ENCODE peak calls at places on chromosome 10, in eight cellular contexts. A is GM23338; P is osteoblast; E is GM23248; S is CD4-positive, CD25-positive, alpha-beta regulatory T cell; Z is HCT116; J is colonic mucosa; M is mesenchymal stem cell. U is an unnamed sample. For H3K36me3 and H3K27me3, the result is how much of the 10 kb centered on the place peaks cover.

GRCh38 chr10:44520651-44521050 is 135.8 kb upstream of the CXCL12 start:
- DNase-seq in E (peak), Z (no peak), J (no peak), A (no peak), S (no peak), M (no peak), P (no peak), U (no peak)

GRCh38 chr10:133143546-133143945 is 16.5 kb upstream of the KNDC1 start:
- DNase-seq in P (no peak), J (no peak), E (no peak), Z (no peak), S (no peak), M (no peak), A (no peak), U (no peak)

GRCh38 chr10:48671914-48672595 is 12.6 kb upstream of the WDFY4 start:
- DNase-seq in S (no peak), P (no peak), J (no peak), Z (no peak), M (no peak), E (no peak), A (no peak), U (no peak)

GRCh38 chr10:28561531-28561930 is 28.6 kb downstream of the WAC start:
- DNase-seq in A (peak), S (no peak), Z (no peak), J (no peak), P (no peak), M (no peak), E (no peak), U (peak)

GRCh38 chr10:15427836-15428414 is 56.8 kb upstream of the FAM171A1 start:
- DNase-seq in M (peak), S (no peak), P (peak), J (no peak), Z (peak), A (peak), E (peak), U (peak)

GRCh38 chr10:79113827-79114226 is 45.1 kb downstream of the ZMIZ1 start:
- DNase-seq in J (no peak), P (peak), S (no peak), M (no peak), E (peak), Z (no peak), A (peak), U (peak)

GRCh38 chr10:68153473-68154210 is 44.4 kb downstream of the MYPN start:
- DNase-seq in M (peak), P (peak), Z (peak), J (peak), E (peak), A (peak), S (no peak), U (peak)

GRCh38 chr10:4243651-4244050 is 458.6 kb upstream of the KLF6 start:
- DNase-seq in E (peak), A (no peak), M (peak), J (no peak), Z (peak), S (no peak), P (no peak), U (no peak)

GRCh38 chr10:12995425-12995861 is 6.1 kb downstream of the CCDC3 start:
- DNase-seq in M (no peak), P (peak), A (no peak), S (no peak), Z (no peak), E (no peak), J (no peak), U (no peak)

GRCh38 chr10:129845081-129845823 is 118.8 kb downstream of the EBF3 start:
- DNase-seq in M (no peak), A (no peak), S (no peak), E (no peak), Z (no peak), P (peak), J (no peak), U (no peak)

GRCh38 chr10:83432296-83433045 is 706.8 kb upstream of the GHITM start:
- DNase-seq in A (no peak), M (peak), Z (no peak), S (no peak), E (no peak), J (no peak), P (no peak), U (no peak)

GRCh38 chr10:54854843-54855242 is 53.8 kb upstream of the PCDH15 start:
- DNase-seq in P (no peak), J (no peak), Z (no peak), M (no peak), S (no peak), E (no peak), A (no peak), U (no peak)

GRCh38 chr10:122659651-122660050 is 40.0 kb downstream of the C10orf120 start:
- DNase-seq in E (no peak), M (no peak), S (no peak), Z (no peak), J (no peak), A (no peak), P (no peak), U (no peak)

GRCh38 chr10:48468130-48468790 is 136.6 kb downstream of the ARHGAP22 start:
- DNase-seq in P (no peak), E (no peak), J (peak), M (no peak), S (no peak), Z (no peak), A (no peak), U (peak)

GRCh38 chr10:66919248-66919647 is 6.6 kb upstream of the LRRTM3 start:
- DNase-seq in E (no peak), P (no peak), Z (no peak), M (no peak), A (no peak), S (no peak), J (no peak), U (no peak)

GRCh38 chr10:7445474-7446135 is 34.8 kb upstream of the SFMBT2 start:
- DNase-seq in M (no peak), Z (no peak), P (no peak), J (no peak), E (no peak), A (no peak), S (no peak), U (no peak)

GRCh38 chr10:82313401-82313800 is 438.4 kb downstream of the NRG3 start:
- DNase-seq in E (no peak), Z (no peak), S (no peak), P (no peak), J (no peak), A (no peak), M (no peak), U (no peak)

GRCh38 chr10:86402283-86402931 is 35.8 kb upstream of the GRID1 start:
- DNase-seq in P (peak), A (peak), M (peak), S (no peak), Z (no peak), J (no peak), E (peak), U (peak)

GRCh38 chr10:13788701-13789447 is 202.1 kb downstream of the PRPF18 start:
- DNase-seq in P (peak), S (no peak), J (no peak), M (peak), E (peak), A (no peak), Z (no peak), U (no peak)

GRCh38 chr10:110764378-110764777 is 107.3 kb upstream of the PDCD4 start:
- DNase-seq in Z (no peak), A (no peak), S (no peak), E (peak), J (no peak), M (no peak), P (no peak), U (no peak)

GRCh38 chr10:17669185-17669872 is 25.4 kb downstream of the STAM start:
- DNase-seq in Z (no peak), S (peak), P (no peak), J (no peak), M (no peak), E (no peak), A (no peak), U (no peak)

GRCh38 chr10:29545122-29545521 is 89.6 kb downstream of the SVIL start:
- DNase-seq in P (no peak), Z (no peak), E (no peak), J (no peak), A (no peak), M (no peak), S (no peak), U (no peak)

GRCh38 chr10:60654813-60655464 is 123.3 kb upstream of the CDK1 start:
- DNase-seq in M (peak), J (no peak), E (peak), P (no peak), Z (peak), S (no peak), A (no peak), U (no peak)

GRCh38 chr10:29856295-29856694 is 203.1 kb downstream of the JCAD start:
- DNase-seq in S (no peak), P (no peak), Z (no peak), A (no peak), M (no peak), J (no peak), E (no peak), U (no peak)

GRCh38 chr10:32315426-32315825 is 31.5 kb downstream of the EPC1 start:
- DNase-seq in J (no peak), S (no peak), Z (no peak), M (no peak), A (no peak), E (peak), P (no peak), U (no peak)

GRCh38 chr10:90944759-90945158 is 23.9 kb upstream of the ANKRD1 start:
- DNase-seq in M (no peak), A (no peak), J (no peak), Z (no peak), P (no peak), S (no peak), E (no peak), U (no peak)

GRCh38 chr10:130432850-130433249 is 296.7 kb downstream of the GLRX3 start:
- DNase-seq in A (no peak), P (no peak), M (no peak), S (no peak), Z (no peak), J (no peak), E (no peak), U (no peak)

GRCh38 chr10:22183771-22184466 is 33.9 kb downstream of the EBLN1 start:
- DNase-seq in Z (no peak), S (no peak), P (no peak), A (peak), J (no peak), M (peak), E (peak), U (no peak)

GRCh38 chr10:5514226-5514881 is 10.4 kb upstream of the CALML3 start:
- DNase-seq in S (no peak), A (no peak), E (no peak), Z (no peak), P (peak), J (no peak), M (no peak), U (peak)

GRCh38 chr10:87559392-87559791 is 54.7 kb downstream of the MINPP1 start:
- DNase-seq in M (no peak), E (no peak), Z (no peak), A (peak), J (no peak), P (no peak), S (no peak), U (no peak)

GRCh38 chr10:70940834-70941568 is 52.6 kb upstream of the PCBD1 start:
- DNase-seq in Z (no peak), M (peak), A (no peak), J (no peak), P (no peak), E (peak), S (no peak), U (no peak)

DNA sequence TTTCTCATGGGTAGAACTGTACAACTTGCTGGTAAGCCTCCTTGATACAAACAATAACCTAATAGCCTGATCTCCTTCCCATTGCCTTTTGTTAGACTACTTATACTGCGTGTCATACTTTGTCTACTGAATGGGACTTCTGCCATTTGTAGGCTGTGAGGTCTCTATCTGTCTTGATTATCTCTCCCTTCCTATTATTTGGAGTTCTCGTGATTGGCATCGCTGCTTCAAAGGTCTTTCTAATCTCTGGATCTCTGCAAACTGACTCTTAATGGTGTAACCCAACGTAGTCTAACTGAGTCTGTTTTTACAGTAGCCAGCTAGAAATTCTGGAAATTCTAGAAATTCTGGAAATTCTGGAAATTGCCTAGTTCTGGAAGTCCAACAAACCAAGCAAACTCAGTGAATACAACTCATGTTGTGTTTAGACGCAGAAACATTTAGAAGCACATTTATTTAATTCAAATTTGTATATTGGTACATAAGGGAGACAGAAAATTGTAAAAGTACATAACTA is 29.8 kb downstream of the PHYHIPL start:
- DNase-seq in Z (no peak), P (no peak), S (no peak), A (no peak), J (no peak), E (no peak), M (no peak), U (no peak)
- H3K4me3 ChIP-seq in Z (no peak), P (no peak), S (no peak), A (no peak), J (no peak), E (no peak), M (no peak), U (no peak)

GRCh38 chr10:117005454-117006055 is 568 bp upstream of the SHTN1 start:
- DNase-seq in E (peak), J (peak), Z (peak), P (peak), M (peak), A (peak), S (no peak), U (peak)
- H3K36me3 ChIP-seq in E (under half), J (under half), Z (under half), P (under half), M (under half), A (under half), S (under half), U (under half)

GRCh38 chr10:49690673-49691356 is 11.4 kb downstream of the C10orf53 start:
- DNase-seq in E (peak), S (no peak), Z (no peak), A (peak), P (no peak), J (no peak), M (no peak), U (no peak)
- H3K27me3 ChIP-seq in E (half or more), S (under half), Z (under half), A (half or more), P (half or more), J (under half), M (half or more), U (half or more)

GRCh38 chr10:69517271-69517848 is 55.9 kb downstream of the NEUROG3 start:
- DNase-seq in Z (no peak), J (no peak), P (no peak), A (no peak), S (no peak), E (no peak), M (no peak), U (no peak)
- H3K4me3 ChIP-seq in Z (no peak), J (no peak), P (no peak), A (no peak), S (no peak), E (no peak), M (no peak), U (no peak)

GRCh38 chr10:102009801-102010425 is 46.1 kb downstream of the ARMH3 start:
- DNase-seq in A (peak), Z (peak), S (peak), J (peak), M (peak), E (peak), P (peak), U (peak)
- H3K36me3 ChIP-seq in A (under half), Z (under half), S (half or more), J (under half), M (half or more), E (under half), P (under half), U (under half)

GRCh38 chr10:104331208-104331838 is 6.9 kb downstream of the ITPRIP start:
- DNase-seq in M (peak), E (peak), P (no peak), Z (peak), J (no peak), A (peak), S (no peak), U (peak)

GRCh38 chr10:104328916-104329710 is 9.2 kb downstream of the ITPRIP start:
- DNase-seq in S (peak), A (peak), E (peak), J (no peak), Z (peak), M (peak), P (peak), U (peak)

GRCh38 chr10:104328636-104328915 is 9.7 kb downstream of the ITPRIP start:
- DNase-seq in A (no peak), M (no peak), S (no peak), Z (no peak), E (no peak), P (no peak), J (no peak), U (no peak)

GRCh38 chr10:104329754-104330153 is 8.5 kb downstream of the ITPRIP start:
- DNase-seq in M (peak), P (peak), J (no peak), A (no peak), E (peak), Z (peak), S (no peak), U (no peak)

GRCh38 chr10:104330168-104331117 is 7.8 kb downstream of the ITPRIP start:
- DNase-seq in P (no peak), A (no peak), J (no peak), M (peak), S (no peak), E (peak), Z (no peak), U (peak)
- H3K27me3 ChIP-seq in P (under half), A (under half), J (under half), M (under half), S (under half), E (under half), Z (under half), U (under half)

DNA sequence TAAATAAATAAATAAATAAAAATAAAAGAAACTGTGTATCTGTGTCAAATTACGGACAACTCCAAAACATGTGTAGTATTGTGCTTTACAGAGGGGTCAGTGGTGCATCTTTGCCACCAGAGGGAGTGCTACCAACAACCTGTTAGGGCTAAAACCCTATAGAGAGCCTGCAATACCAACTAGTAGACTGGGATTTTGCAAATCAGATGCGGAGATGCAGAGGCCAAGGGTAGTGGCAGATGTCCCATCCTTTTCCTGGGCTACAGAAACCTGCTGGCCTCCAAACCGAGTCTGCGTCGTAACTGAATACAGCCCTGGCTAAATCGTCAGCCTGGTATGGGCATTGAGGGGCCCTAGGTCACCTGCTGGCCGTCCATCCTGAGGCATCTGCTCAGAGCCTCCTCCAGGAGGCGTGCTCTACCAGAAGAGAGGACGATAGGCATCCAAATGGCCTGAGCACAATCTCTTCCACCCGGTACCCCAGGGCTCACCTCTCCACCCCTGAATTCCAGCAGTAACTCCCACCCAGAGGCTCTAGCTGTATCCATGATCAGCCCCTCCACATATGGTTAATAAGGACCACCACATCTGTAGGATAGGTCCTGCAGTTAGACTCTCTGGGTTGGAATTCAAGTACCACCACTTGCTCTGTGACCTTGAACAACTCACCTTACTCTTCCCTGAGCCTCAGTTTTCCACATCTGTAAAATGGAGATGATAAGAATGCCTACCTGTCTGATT is 6.2 kb upstream of the RRP12 start:
- DNase-seq in S (peak), J (peak), E (peak), M (peak), Z (peak), A (peak), P (peak), U (peak)
- H3K4me3 ChIP-seq in S (peak), J (no peak), E (peak), M (peak), Z (peak), A (peak), P (peak), U (peak)